ENCODE peak calls at places on chromosomes 2 and 18, in six cellular contexts. D is astrocyte of the spinal cord; C is sigmoid colon; Q is A549; P is CD8-positive, alpha-beta T cell; O is GM06990. U is an unnamed sample.

GRCh38 chr2:17539596-17539992 is 902 bp upstream of the VSNL1 start:
- DNase-seq in D (peak), Q (no peak), P (no peak), O (no peak), C (peak), U (no peak)

GRCh38 chr2:53422979-53423378 is 344.6 kb upstream of the CHAC2 start:
- DNase-seq in P (no peak), O (peak), Q (peak), C (no peak), D (peak), U (peak)

GRCh38 chr18:498901-499300 is 1.6 kb downstream of the COLEC12 start:
- DNase-seq in D (peak), O (no peak), Q (no peak), C (no peak), P (no peak), U (no peak)

GRCh38 chr2:28172114-28172898 is 220.4 kb upstream of the FOSL2 start:
- DNase-seq in D (peak), P (no peak), O (no peak), C (no peak), Q (no peak), U (no peak)

GRCh38 chr2:182870227-182870626 is 3.8 kb upstream of the FRZB start:
- DNase-seq in O (no peak), C (no peak), D (no peak), P (no peak), Q (peak), U (peak)

GRCh38 chr18:44848931-44849330 is 168.2 kb downstream of the SETBP1 start:
- DNase-seq in P (no peak), C (no peak), O (no peak), Q (no peak), D (no peak), U (no peak)

GRCh38 chr2:239601201-239601851 is 200.5 kb upstream of the HDAC4 start:
- DNase-seq in C (peak), Q (no peak), P (no peak), O (no peak), D (no peak), U (no peak)

GRCh38 chr2:113173563-113174368 is at the start of gene PSD4:
- DNase-seq in D (no peak), Q (no peak), P (peak), C (no peak), O (peak), U (peak)

GRCh38 chr2:178846458-178846802 is 39.2 kb upstream of the TTN start:
- DNase-seq in D (peak), Q (no peak), O (no peak), C (no peak), P (no peak), U (no peak)

GRCh38 chr2:71460056-71460455 is 6.7 kb downstream of the DYSF start:
- DNase-seq in P (no peak), O (no peak), D (no peak), C (no peak), Q (no peak), U (no peak)

GRCh38 chr2:229586746-229587705 is 127.3 kb downstream of the DNER start:
- DNase-seq in P (no peak), C (peak), Q (peak), O (no peak), D (peak), U (peak)
- H3K4me3 ChIP-seq in P (no peak), C (peak), Q (peak), O (no peak), D (peak), U (no peak)

DNA sequence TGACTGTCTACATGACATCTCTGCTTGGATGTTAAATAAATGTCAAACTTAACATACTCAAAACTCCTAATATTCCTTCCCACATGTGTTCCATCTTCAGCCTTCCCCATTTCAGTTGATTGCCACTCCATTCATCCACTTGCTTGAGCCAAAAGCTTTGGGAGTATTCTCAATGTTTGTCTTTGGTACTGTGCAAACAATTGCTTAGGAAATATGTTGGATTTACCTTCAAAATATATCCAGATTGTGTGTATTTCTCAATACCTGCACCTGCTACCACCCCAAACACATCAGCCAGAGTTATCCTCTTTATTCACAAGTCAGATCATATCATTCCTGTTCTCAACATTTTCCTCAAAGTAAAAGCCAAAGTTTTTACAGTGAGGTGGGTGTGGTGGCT is 350.3 kb upstream of the FAM98A start:
- DNase-seq in C (no peak), Q (no peak), O (no peak), D (no peak), P (no peak), U (no peak)
- TF ChIP-seq CTCF in C (no peak), Q (no peak), O (no peak), D (no peak), P (no peak), U (no peak)

GRCh38 chr2:209661286-209661685 is 110.3 kb upstream of the UNC80 start:
- DNase-seq in Q (no peak), O (no peak), C (no peak), P (no peak), D (peak), U (no peak)
- H3K4me3 ChIP-seq in Q (no peak), O (no peak), C (no peak), P (no peak), D (no peak), U (no peak)

DNA sequence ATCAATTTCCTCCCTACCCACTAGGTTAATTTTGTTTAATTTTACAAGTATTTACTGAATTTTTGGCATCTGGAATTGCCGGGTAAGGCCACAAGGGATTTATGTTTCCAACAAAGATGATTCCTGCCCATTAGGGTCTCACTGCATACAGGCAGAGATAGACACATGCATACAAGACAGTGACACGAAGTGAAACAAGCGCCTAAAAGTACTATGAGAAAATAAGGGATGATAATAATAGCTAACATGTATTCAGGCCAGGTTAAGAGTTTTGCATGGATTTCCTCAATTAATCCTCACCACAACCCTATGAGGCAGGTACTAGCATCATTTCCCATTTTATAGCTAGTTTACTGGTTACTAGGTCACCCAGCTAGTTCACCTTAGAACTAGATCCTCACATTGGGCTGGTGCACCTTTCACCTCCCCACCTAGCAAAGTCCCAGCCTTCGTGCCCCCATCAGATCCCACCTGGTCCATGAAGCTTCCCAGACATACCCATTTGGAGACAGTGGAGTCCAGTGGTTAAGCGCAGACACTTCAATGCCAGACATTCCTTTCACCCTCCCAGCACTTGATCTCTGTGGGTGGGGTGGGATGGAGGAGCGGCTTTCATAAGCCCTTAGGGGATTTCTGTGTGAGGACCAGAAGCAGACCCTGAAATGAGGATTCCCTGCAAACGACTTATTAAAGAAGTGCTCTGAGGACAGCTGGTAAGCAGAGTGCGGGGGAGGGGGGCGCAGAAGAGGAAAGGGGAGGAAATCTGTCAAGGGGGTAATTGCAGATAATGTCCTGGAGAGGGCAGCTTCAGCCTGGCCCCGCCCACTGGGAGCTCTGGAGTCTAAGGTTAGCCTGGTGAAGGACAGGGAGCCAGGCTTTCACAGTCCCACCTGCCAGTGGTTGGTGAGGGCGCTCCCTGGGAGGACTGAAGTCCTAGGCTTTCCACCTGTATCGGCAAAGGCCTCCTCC is 5.8 kb upstream of the DGUOK start:
- DNase-seq in O (no peak), P (peak), D (no peak), Q (peak), C (peak), U (peak)
- TF ChIP-seq CTCF in O (peak), P (no peak), D (peak), Q (no peak), C (peak), U (peak)

DNA sequence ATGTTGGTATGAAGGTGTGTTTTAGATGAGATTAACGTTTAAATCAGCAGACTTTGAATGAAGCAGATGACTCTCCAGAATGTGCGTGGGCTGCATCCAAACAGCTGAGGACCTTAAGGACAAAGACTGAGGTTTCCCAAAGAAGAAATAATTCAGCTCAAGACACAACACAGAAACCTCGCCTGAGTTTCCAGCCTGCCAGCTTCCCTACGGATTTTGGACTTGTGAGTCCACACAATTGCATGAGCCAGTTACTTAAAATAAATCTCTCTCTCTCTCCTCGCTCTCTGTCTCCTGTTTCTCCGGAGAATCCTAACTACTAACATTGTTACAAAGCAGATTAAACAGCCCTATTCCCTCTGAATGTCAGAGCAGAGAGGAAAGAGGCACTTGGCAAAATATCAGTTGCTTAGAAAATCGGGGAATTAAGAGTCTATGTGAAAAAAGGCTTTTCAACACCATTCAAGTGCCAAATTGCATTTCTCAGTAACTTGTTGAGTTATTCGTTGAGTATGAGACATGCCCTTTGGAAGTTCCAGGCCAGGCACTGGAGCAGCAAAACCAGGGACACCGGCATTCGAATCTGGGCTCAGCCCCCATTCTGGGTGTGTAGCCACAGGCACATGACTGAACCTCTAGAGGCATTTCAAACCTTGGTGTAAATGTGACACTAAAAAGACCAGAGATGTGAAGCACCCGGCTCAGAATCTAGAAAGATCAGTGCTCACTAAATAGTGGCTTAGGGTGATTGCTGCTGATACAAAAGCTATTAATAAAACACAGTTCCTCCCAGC is 174.6 kb upstream of the PID1 start:
- DNase-seq in P (no peak), Q (peak), D (peak), O (no peak), C (peak), U (no peak)
- H3K4me3 ChIP-seq in P (no peak), Q (no peak), D (peak), O (no peak), C (no peak), U (no peak)

GRCh38 chr2:188675391-188676011 is 298.7 kb upstream of the COL3A1 start:
- DNase-seq in P (no peak), D (peak), C (no peak), O (no peak), Q (no peak), U (no peak)
- TF ChIP-seq CTCF in P (no peak), D (no peak), C (no peak), O (no peak), Q (no peak), U (no peak)

U was measured in GM12865.